ENCODE peak calls at places on chromosomes 11 and 22, in six cellular contexts. One of them, this sample, is unnamed.

GRCh38 chr11:3225826-3226750 is 6.1 kb downstream of the MRGPRE start:
- DNase-seq in kidney epithelial cell: no peak
- DNase-seq in small intestine: no peak
- DNase-seq in colonic mucosa: no peak
- DNase-seq in HCT116: no peak
- DNase-seq in ELF-1: no peak
- DNase-seq in this sample: no peak

GRCh38 chr11:22597062-22597461 is 28.6 kb downstream of the FANCF start:
- DNase-seq in HCT116: no peak
- DNase-seq in colonic mucosa: no peak
- DNase-seq in small intestine: no peak
- DNase-seq in ELF-1: no peak
- DNase-seq in kidney epithelial cell: no peak
- DNase-seq in this sample: no peak

GRCh38 chr22:44024288-44024908 is at the start of gene PARVB:
- DNase-seq in HCT116: no peak
- DNase-seq in kidney epithelial cell: no peak
- DNase-seq in small intestine: no peak
- DNase-seq in colonic mucosa: no peak
- DNase-seq in ELF-1: peak; percentile 22
- DNase-seq in this sample: no peak

GRCh38 chr11:6402561-6402981 is 12.3 kb downstream of the SMPD1 start:
- DNase-seq in small intestine: peak; percentile 74
- DNase-seq in ELF-1: no peak
- DNase-seq in HCT116: no peak
- DNase-seq in colonic mucosa: peak; percentile 44
- DNase-seq in kidney epithelial cell: no peak
- DNase-seq in this sample: no peak

GRCh38 chr11:35688023-35688422 is 25.4 kb downstream of the TRIM44 start:
- DNase-seq in HCT116: no peak
- DNase-seq in small intestine: no peak
- DNase-seq in kidney epithelial cell: peak; percentile 19
- DNase-seq in colonic mucosa: no peak
- DNase-seq in ELF-1: no peak
- DNase-seq in this sample: no peak

GRCh38 chr11:125903753-125904659 is at the start of gene DDX25:
- DNase-seq in ELF-1: peak; percentile 61
- DNase-seq in colonic mucosa: no peak
- DNase-seq in HCT116: no peak
- DNase-seq in kidney epithelial cell: no peak
- DNase-seq in small intestine: no peak
- DNase-seq in this sample: no peak

GRCh38 chr22:40203568-40203967 is 25.8 kb downstream of the TNRC6B start:
- DNase-seq in HCT116: no peak
- DNase-seq in ELF-1: no peak
- DNase-seq in colonic mucosa: no peak
- DNase-seq in kidney epithelial cell: no peak
- DNase-seq in small intestine: peak; percentile 22
- DNase-seq in this sample: peak; percentile 61

GRCh38 chr11:19769820-19770219 is 57.2 kb downstream of the NAV2 start:
- DNase-seq in small intestine: no peak
- DNase-seq in colonic mucosa: no peak
- DNase-seq in ELF-1: no peak
- DNase-seq in HCT116: no peak
- DNase-seq in kidney epithelial cell: peak; percentile 26
- DNase-seq in this sample: no peak

GRCh38 chr11:7046474-7046873 is 26.2 kb downstream of the NLRP14 start:
- DNase-seq in ELF-1: no peak
- DNase-seq in HCT116: no peak
- DNase-seq in colonic mucosa: no peak
- DNase-seq in small intestine: no peak
- DNase-seq in kidney epithelial cell: no peak
- DNase-seq in this sample: no peak

GRCh38 chr11:46678741-46679130 is 21.7 kb downstream of the ARHGAP1 start:
- DNase-seq in colonic mucosa: no peak
- DNase-seq in ELF-1: no peak
- DNase-seq in HCT116: no peak
- DNase-seq in small intestine: no peak
- DNase-seq in kidney epithelial cell: no peak
- DNase-seq in this sample: no peak

GRCh38 chr22:30857103-30857502 is 111.5 kb downstream of the MORC2 start:
- DNase-seq in kidney epithelial cell: no peak
- DNase-seq in small intestine: no peak
- DNase-seq in HCT116: no peak
- DNase-seq in ELF-1: no peak
- DNase-seq in colonic mucosa: peak; percentile 9
- DNase-seq in this sample: no peak

GRCh38 chr11:67698247-67698646 is 23.8 kb upstream of the ALDH3B2 start:
- DNase-seq in HCT116: peak; percentile 22
- DNase-seq in small intestine: no peak
- DNase-seq in ELF-1: no peak
- DNase-seq in colonic mucosa: no peak
- DNase-seq in kidney epithelial cell: no peak
- DNase-seq in this sample: no peak

GRCh38 chr11:35412285-35412684 is 7.1 kb downstream of the SLC1A2 start:
- DNase-seq in HCT116: no peak
- DNase-seq in small intestine: no peak
- DNase-seq in ELF-1: no peak
- DNase-seq in kidney epithelial cell: no peak
- DNase-seq in colonic mucosa: no peak
- DNase-seq in this sample: no peak

GRCh38 chr11:121892131-121892681 is 223.8 kb downstream of the BLID start:
- DNase-seq in kidney epithelial cell: no peak
- DNase-seq in small intestine: no peak
- DNase-seq in colonic mucosa: no peak
- DNase-seq in HCT116: no peak
- DNase-seq in ELF-1: peak; percentile 57
- DNase-seq in this sample: no peak

GRCh38 chr11:73931039-73931645 is 19.7 kb upstream of the DNAJB13 start:
- DNase-seq in colonic mucosa: peak; percentile 29
- DNase-seq in kidney epithelial cell: peak; percentile 48
- DNase-seq in ELF-1: peak; percentile 86
- DNase-seq in small intestine: peak; percentile 81
- DNase-seq in HCT116: peak; percentile 79
- DNase-seq in this sample: peak; percentile 25

GRCh38 chr11:47524200-47524874 is 28.6 kb downstream of the CELF1 start:
- DNase-seq in colonic mucosa: no peak
- DNase-seq in HCT116: no peak
- DNase-seq in ELF-1: no peak
- DNase-seq in small intestine: no peak
- DNase-seq in kidney epithelial cell: no peak
- DNase-seq in this sample: no peak

GRCh38 chr11:129639300-129639699 is 176.3 kb upstream of the TMEM45B start:
- DNase-seq in colonic mucosa: no peak
- DNase-seq in ELF-1: no peak
- DNase-seq in small intestine: peak; percentile 13
- DNase-seq in HCT116: peak; percentile 96
- DNase-seq in kidney epithelial cell: peak; percentile 97
- DNase-seq in this sample: peak; percentile 81

GRCh38 chr11:44934110-44934509 is 16.6 kb downstream of the TP53I11 start:
- DNase-seq in HCT116: no peak
- DNase-seq in ELF-1: no peak
- DNase-seq in small intestine: no peak
- DNase-seq in kidney epithelial cell: no peak
- DNase-seq in colonic mucosa: no peak
- DNase-seq in this sample: no peak

GRCh38 chr11:12893787-12894672 is 115.1 kb upstream of the RASSF10 start:
- DNase-seq in small intestine: peak; percentile 39
- DNase-seq in kidney epithelial cell: no peak
- DNase-seq in ELF-1: peak; percentile 83
- DNase-seq in colonic mucosa: peak; percentile 78
- DNase-seq in HCT116: peak; percentile 15
- DNase-seq in this sample: peak; percentile 38

GRCh38 chr11:110712643-110713468 is 619 bp upstream of the ARHGAP20 start:
- DNase-seq in HCT116: no peak
- DNase-seq in kidney epithelial cell: no peak
- DNase-seq in colonic mucosa: peak; percentile 29
- DNase-seq in small intestine: peak; percentile 1
- DNase-seq in ELF-1: peak; percentile 57
- DNase-seq in this sample: no peak

GRCh38 chr11:28743101-28743550 is 634.9 kb downstream of the METTL15 start:
- DNase-seq in HCT116: no peak
- DNase-seq in small intestine: no peak
- DNase-seq in kidney epithelial cell: no peak
- DNase-seq in ELF-1: no peak
- DNase-seq in colonic mucosa: no peak
- DNase-seq in this sample: no peak

GRCh38 chr11:65862191-65862735 is 2.0 kb downstream of the MUS81 start:
- DNase-seq in small intestine: no peak
- DNase-seq in HCT116: no peak
- DNase-seq in ELF-1: no peak
- DNase-seq in colonic mucosa: no peak
- DNase-seq in kidney epithelial cell: no peak
- DNase-seq in this sample: no peak

GRCh38 chr11:61972796-61973602 is 5.6 kb upstream of the FTH1 start:
- DNase-seq in HCT116: no peak
- DNase-seq in colonic mucosa: peak; percentile 54
- DNase-seq in ELF-1: peak; percentile 30
- DNase-seq in small intestine: peak; percentile 87
- DNase-seq in kidney epithelial cell: peak; percentile 80
- DNase-seq in this sample: no peak

GRCh38 chr11:117929568-117930207 is 486 bp upstream of the TMPRSS13 start:
- DNase-seq in ELF-1: peak; percentile 34
- DNase-seq in HCT116: no peak
- DNase-seq in small intestine: no peak
- DNase-seq in colonic mucosa: no peak
- DNase-seq in kidney epithelial cell: no peak
- DNase-seq in this sample: no peak

GRCh38 chr11:94193288-94193687 is 64.6 kb downstream of the PANX1 start:
- DNase-seq in small intestine: no peak
- DNase-seq in HCT116: no peak
- DNase-seq in ELF-1: no peak
- DNase-seq in colonic mucosa: no peak
- DNase-seq in kidney epithelial cell: peak; percentile 18
- DNase-seq in this sample: no peak

GRCh38 chr11:68660066-68660810 is 24.1 kb upstream of the GAL start:
- DNase-seq in HCT116: no peak
- DNase-seq in ELF-1: no peak
- DNase-seq in small intestine: no peak
- DNase-seq in colonic mucosa: no peak
- DNase-seq in kidney epithelial cell: no peak
- DNase-seq in this sample: no peak

GRCh38 chr11:128018692-128019091 is 568.7 kb downstream of the ETS1 start:
- DNase-seq in kidney epithelial cell: no peak
- DNase-seq in ELF-1: no peak
- DNase-seq in small intestine: no peak
- DNase-seq in HCT116: no peak
- DNase-seq in colonic mucosa: no peak
- DNase-seq in this sample: no peak

GRCh38 chr11:72896431-72896830 is 82.2 kb downstream of the ATG16L2 start:
- DNase-seq in small intestine: no peak
- DNase-seq in ELF-1: no peak
- DNase-seq in colonic mucosa: no peak
- DNase-seq in kidney epithelial cell: no peak
- DNase-seq in HCT116: no peak
- DNase-seq in this sample: no peak

GRCh38 chr11:3219281-3219892 is 774 bp upstream of the MRGPRG start:
- DNase-seq in colonic mucosa: peak; percentile 0
- DNase-seq in HCT116: no peak
- DNase-seq in small intestine: no peak
- DNase-seq in kidney epithelial cell: no peak
- DNase-seq in ELF-1: no peak
- DNase-seq in this sample: no peak

GRCh38 chr11:66891849-66892660 is 35.2 kb downstream of the LRFN4 start:
- DNase-seq in small intestine: peak; percentile 90
- DNase-seq in ELF-1: peak; percentile 82
- DNase-seq in colonic mucosa: peak; percentile 49
- DNase-seq in kidney epithelial cell: peak; percentile 95
- DNase-seq in HCT116: peak; percentile 96
- DNase-seq in this sample: peak; percentile 13

GRCh38 chr11:130527648-130528300 is 79.3 kb downstream of the ADAMTS15 start:
- DNase-seq in kidney epithelial cell: no peak
- DNase-seq in colonic mucosa: no peak
- DNase-seq in ELF-1: peak; percentile 75
- DNase-seq in HCT116: no peak
- DNase-seq in small intestine: peak; percentile 6
- DNase-seq in this sample: no peak

GRCh38 chr11:122784325-122785155 is 53.8 kb upstream of the CRTAM start:
- DNase-seq in kidney epithelial cell: no peak
- DNase-seq in colonic mucosa: no peak
- DNase-seq in ELF-1: no peak
- DNase-seq in HCT116: no peak
- DNase-seq in small intestine: peak; percentile 29
- DNase-seq in this sample: no peak

GRCh38 chr11:74485868-74486267 is 7.7 kb downstream of the LIPT2 start:
- DNase-seq in HCT116: no peak
- DNase-seq in ELF-1: no peak
- DNase-seq in small intestine: no peak
- DNase-seq in kidney epithelial cell: no peak
- DNase-seq in colonic mucosa: no peak
- DNase-seq in this sample: no peak

GRCh38 chr22:31276426-31277167 is 15.7 kb downstream of the PIK3IP1 start:
- DNase-seq in small intestine: no peak
- DNase-seq in HCT116: no peak
- DNase-seq in colonic mucosa: no peak
- DNase-seq in kidney epithelial cell: no peak
- DNase-seq in ELF-1: no peak
- DNase-seq in this sample: no peak

GRCh38 chr11:130760515-130761125 is 155.7 kb downstream of the SNX19 start:
- DNase-seq in ELF-1: peak; percentile 58
- DNase-seq in colonic mucosa: no peak
- DNase-seq in HCT116: no peak
- DNase-seq in small intestine: no peak
- DNase-seq in kidney epithelial cell: no peak
- DNase-seq in this sample: no peak

GRCh38 chr11:30917859-30918478 is 331.8 kb upstream of the MPPED2 start:
- DNase-seq in ELF-1: peak; percentile 47
- DNase-seq in colonic mucosa: no peak
- DNase-seq in kidney epithelial cell: no peak
- DNase-seq in HCT116: peak; percentile 27
- DNase-seq in small intestine: peak; percentile 12
- DNase-seq in this sample: no peak

GRCh38 chr22:18065256-18065655 is 12.5 kb upstream of the PEX26 start:
- DNase-seq in small intestine: no peak
- DNase-seq in HCT116: no peak
- DNase-seq in ELF-1: peak; percentile 16
- DNase-seq in kidney epithelial cell: no peak
- DNase-seq in colonic mucosa: no peak
- DNase-seq in this sample: no peak

GRCh38 chr11:32416301-32416700 is 19.0 kb downstream of the WT1 start:
- DNase-seq in small intestine: no peak
- DNase-seq in HCT116: no peak
- DNase-seq in kidney epithelial cell: no peak
- DNase-seq in ELF-1: no peak
- DNase-seq in colonic mucosa: no peak
- DNase-seq in this sample: no peak

GRCh38 chr22:20966883-20967696 is at the start of gene AIFM3:
- DNase-seq in colonic mucosa: no peak
- DNase-seq in small intestine: no peak
- DNase-seq in HCT116: no peak
- DNase-seq in kidney epithelial cell: no peak
- DNase-seq in ELF-1: no peak
- DNase-seq in this sample: no peak

GRCh38 chr11:95050595-95051202 is 1.5 kb downstream of the KDM4F start:
- DNase-seq in small intestine: no peak
- DNase-seq in colonic mucosa: no peak
- DNase-seq in kidney epithelial cell: no peak
- DNase-seq in ELF-1: no peak
- DNase-seq in HCT116: no peak
- DNase-seq in this sample: no peak